ENCODE peak calls at places on chromosomes 13 and 19, in nine cellular contexts. Z is stimulated activated CD4-positive, alpha-beta T cell treated with anti-CD3 and anti-CD28 coated beads, TNF-alpha, amount 100 ng/mL, for 24 hours; D is islet precursor cell; B is heart right ventricle; A is ELR; F is HCT116; K is activated T-cell treated with anti-CD3 and anti-CD28 coated beads, Interleukin-2, amount 50 U/mL, for 72 hours; U is tibial nerve; I is NT2/D1. G is an unnamed sample.

GRCh38 chr19:13095934-13096890 is 6.4 kb downstream of the LYL1 start:
- DNase-seq in Z (no peak), D (peak; percentile 88), B (no peak), A (no peak), F (no peak), K (peak; percentile 36), U (no peak), I (no peak), G (no peak)

GRCh38 chr13:73428137-73428536 is 369.3 kb downstream of the KLF5 start:
- DNase-seq in Z (no peak), D (no peak), B (no peak), A (peak; percentile 58), F (peak; percentile 81), K (no peak), U (no peak), I (no peak), G (no peak)

GRCh38 chr13:33582121-33582520 is 235.8 kb upstream of the RFC3 start:
- DNase-seq in Z (no peak), D (no peak), B (no peak), A (no peak), F (no peak), K (no peak), U (no peak), I (no peak), G (no peak)

GRCh38 chr19:6066661-6067646 is 43.3 kb downstream of the RFX2 start:
- DNase-seq in Z (no peak), D (peak; percentile 71), B (peak; percentile 97), A (peak; percentile 51), F (no peak), K (no peak), U (peak; percentile 88), I (peak; percentile 88), G (no peak)

GRCh38 chr13:86581711-86582110 is 782.5 kb upstream of the SLITRK6 start:
- DNase-seq in Z (no peak), D (no peak), B (no peak), A (peak; percentile 48), F (no peak), K (no peak), U (no peak), I (no peak), G (no peak)

GRCh38 chr13:110887955-110888333 is 26.9 kb downstream of the ANKRD10 start:
- DNase-seq in Z (no peak), D (no peak), B (no peak), A (no peak), F (no peak), K (no peak), U (no peak), I (no peak), G (no peak)

GRCh38 chr19:16315825-16316505 is 8.7 kb upstream of the KLF2 start:
- DNase-seq in Z (no peak), D (no peak), B (peak; percentile 77), A (peak; percentile 91), F (no peak), K (no peak), U (peak; percentile 76), I (no peak), G (no peak)

GRCh38 chr19:28403698-28404099 is 809.3 kb downstream of the UQCRFS1 start:
- DNase-seq in Z (no peak), D (no peak), B (no peak), A (no peak), F (no peak), K (no peak), U (no peak), I (no peak), G (no peak)

GRCh38 chr19:46944123-46944718 is 75.4 kb upstream of the NPAS1 start:
- DNase-seq in Z (no peak), D (no peak), B (no peak), A (no peak), F (no peak), K (no peak), U (no peak), I (no peak), G (no peak)

GRCh38 chr13:113083402-113084061 is 22.1 kb upstream of the F7 start:
- DNase-seq in Z (no peak), D (no peak), B (peak; percentile 65), A (no peak), F (peak; percentile 42), K (no peak), U (peak; percentile 42), I (no peak), G (no peak)

GRCh38 chr13:46578590-46578975 is 25.6 kb downstream of the LRCH1 start:
- DNase-seq in Z (no peak), D (no peak), B (no peak), A (no peak), F (no peak), K (peak; percentile 19), U (no peak), I (no peak), G (no peak)

GRCh38 chr19:17202249-17202648 is 12.9 kb upstream of the USE1 start:
- DNase-seq in Z (peak; percentile 31), D (peak; percentile 43), B (no peak), A (peak; percentile 51), F (peak; percentile 15), K (peak; percentile 38), U (no peak), I (no peak), G (no peak)

GRCh38 chr19:18157465-18158063 is 4.6 kb downstream of the PIK3R2 start:
- DNase-seq in Z (no peak), D (no peak), B (no peak), A (no peak), F (no peak), K (no peak), U (no peak), I (no peak), G (no peak)

GRCh38 chr19:19527674-19528625 is 761 bp upstream of the YJEFN3 start:
- DNase-seq in Z (no peak), D (no peak), B (no peak), A (no peak), F (no peak), K (no peak), U (no peak), I (no peak), G (no peak)

GRCh38 chr13:79919109-79919508 is 421.8 kb downstream of the SPRY2 start:
- DNase-seq in Z (no peak), D (no peak), B (no peak), A (no peak), F (no peak), K (no peak), U (no peak), I (no peak), G (no peak)

GRCh38 chr19:41588497-41589209 is 12.7 kb downstream of the CEACAM21 start:
- DNase-seq in Z (no peak), D (peak; percentile 68), B (peak; percentile 31), A (peak; percentile 31), F (no peak), K (no peak), U (peak; percentile 25), I (no peak), G (no peak)

GRCh38 chr19:17352608-17353280 is 15.4 kb downstream of the GTPBP3 start:
- DNase-seq in Z (no peak), D (no peak), B (no peak), A (no peak), F (no peak), K (no peak), U (no peak), I (no peak), G (no peak)

GRCh38 chr19:5742051-5742450 is 21.6 kb downstream of the CATSPERD start:
- DNase-seq in Z (no peak), D (no peak), B (no peak), A (no peak), F (no peak), K (no peak), U (no peak), I (no peak), G (no peak)

GRCh38 chr13:28488376-28489005 is 6.4 kb downstream of the FLT1 start:
- DNase-seq in Z (no peak), D (no peak), B (no peak), A (peak; percentile 59), F (no peak), K (no peak), U (no peak), I (no peak), G (no peak)

GRCh38 chr19:10568444-10568825 is 344 bp downstream of the CDKN2D start:
- DNase-seq in Z (peak; percentile 59), D (peak; percentile 87), B (peak; percentile 26), A (peak; percentile 37), F (no peak), K (peak; percentile 86), U (no peak), I (no peak), G (peak; percentile 41)

GRCh38 chr13:30882996-30883766 is 22.9 kb upstream of the MEDAG start:
- DNase-seq in Z (no peak), D (peak; percentile 54), B (no peak), A (no peak), F (no peak), K (no peak), U (no peak), I (no peak), G (no peak)

GRCh38 chr13:86052141-86052540 is 252.9 kb upstream of the SLITRK6 start:
- DNase-seq in Z (no peak), D (no peak), B (no peak), A (no peak), F (no peak), K (no peak), U (no peak), I (no peak), G (no peak)

GRCh38 chr13:61149333-61149730 is 266.3 kb downstream of the PCDH20 start:
- DNase-seq in Z (no peak), D (no peak), B (no peak), A (no peak), F (no peak), K (no peak), U (no peak), I (no peak), G (no peak)

GRCh38 chr13:77506874-77507273 is 28.6 kb upstream of the SCEL start:
- DNase-seq in Z (no peak), D (no peak), B (no peak), A (peak; percentile 30), F (peak; percentile 7), K (no peak), U (no peak), I (no peak), G (no peak)

GRCh38 chr19:6076675-6077463 is 33.4 kb downstream of the RFX2 start:
- DNase-seq in Z (no peak), D (no peak), B (no peak), A (peak; percentile 89), F (no peak), K (no peak), U (no peak), I (no peak), G (no peak)

G was measured in activated T-helper 9 cell treated with anti-CD3 and anti-CD28 coated beads, Interleukin-2, amount 50 U/mL, for 16 hours.